ENCODE peak calls at places on chromosomes 12 and 14, in five cellular contexts. E, R, S, Y and H are unnamed samples.

GRCh38 chr14:96940009-96940408 is 142.8 kb downstream of the VRK1 start:
- DNase-seq in E (peak; percentile 16), R (no peak), S (no peak), Y (no peak), H (peak; percentile 53)

GRCh38 chr12:52063986-52064649 is 5.7 kb upstream of the ATG101 start:
- DNase-seq in E (no peak), R (no peak), S (no peak), Y (no peak), H (peak; percentile 56)

GRCh38 chr12:54329756-54330155 is 4.8 kb downstream of the COPZ1 start:
- DNase-seq in E (peak; percentile 20), R (no peak), S (no peak), Y (no peak), H (no peak)

GRCh38 chr14:57066887-57067513 is 201.7 kb downstream of the EXOC5 start:
- DNase-seq in E (peak; percentile 16), R (peak; percentile 60), S (no peak), Y (peak; percentile 78), H (peak; percentile 17)

GRCh38 chr14:85479306-85479705 is 50.6 kb upstream of the FLRT2 start:
- DNase-seq in E (no peak), R (no peak), S (no peak), Y (no peak), H (no peak)

GRCh38 chr12:128763395-128763794 is 60.4 kb downstream of the SLC15A4 start:
- DNase-seq in E (no peak), R (no peak), S (no peak), Y (no peak), H (no peak)

GRCh38 chr14:92863281-92863680 is 59.7 kb upstream of the CHGA start:
- DNase-seq in E (no peak), R (no peak), S (no peak), Y (no peak), H (no peak)

GRCh38 chr12:25924535-25925001 is 33.9 kb upstream of the RASSF8 start:
- DNase-seq in E (no peak), R (no peak), S (no peak), Y (no peak), H (no peak)

GRCh38 chr12:7937867-7938506 is 2.0 kb upstream of the SLC2A3 start:
- DNase-seq in E (no peak), R (no peak), S (no peak), Y (no peak), H (peak; percentile 84)

GRCh38 chr12:104603545-104603973 is 146.8 kb downstream of the CHST11 start:
- DNase-seq in E (no peak), R (no peak), S (no peak), Y (no peak), H (no peak)

GRCh38 chr14:104388011-104388521 is 191.5 kb upstream of the C14orf180 start:
- DNase-seq in E (no peak), R (no peak), S (no peak), Y (no peak), H (no peak)

GRCh38 chr12:55996715-55997534 is at the start of gene SUOX:
- DNase-seq in E (peak; percentile 98), R (peak; percentile 96), S (peak; percentile 83), Y (peak; percentile 90), H (peak; percentile 99)

GRCh38 chr12:64522316-64522715 is 70.4 kb downstream of the TBK1 start:
- DNase-seq in E (no peak), R (no peak), S (no peak), Y (no peak), H (no peak)

GRCh38 chr12:124213606-124214347 is 81.1 kb upstream of the RFLNA start:
- DNase-seq in E (no peak), R (no peak), S (no peak), Y (no peak), H (no peak)

GRCh38 chr14:66476964-66477363 is 9.2 kb upstream of the CCDC196 start:
- DNase-seq in E (no peak), R (peak; percentile 52), S (no peak), Y (no peak), H (peak; percentile 8)

GRCh38 chr12:30501718-30502117 is 194.0 kb downstream of the IPO8 start:
- DNase-seq in E (no peak), R (no peak), S (no peak), Y (no peak), H (no peak)

GRCh38 chr14:94267352-94267751 is 25.7 kb downstream of the SERPINA10 start:
- DNase-seq in E (no peak), R (no peak), S (no peak), Y (no peak), H (no peak)

GRCh38 chr12:26252946-26253345 is 57.6 kb downstream of the SSPN start:
- DNase-seq in E (no peak), R (no peak), S (no peak), Y (no peak), H (no peak)

GRCh38 chr12:32488132-32488531 is 88.8 kb downstream of the FGD4 start:
- DNase-seq in E (no peak), R (no peak), S (no peak), Y (no peak), H (no peak)

GRCh38 chr12:32486158-32486557 is 86.8 kb downstream of the FGD4 start:
- DNase-seq in E (no peak), R (no peak), S (no peak), Y (no peak), H (no peak)

GRCh38 chr12:32482226-32482625 is 82.9 kb downstream of the FGD4 start:
- DNase-seq in E (no peak), R (no peak), S (peak; percentile 12), Y (no peak), H (no peak)

GRCh38 chr12:32483993-32484392 is 84.6 kb downstream of the FGD4 start:
- DNase-seq in E (no peak), R (no peak), S (no peak), Y (no peak), H (no peak)

DNA sequence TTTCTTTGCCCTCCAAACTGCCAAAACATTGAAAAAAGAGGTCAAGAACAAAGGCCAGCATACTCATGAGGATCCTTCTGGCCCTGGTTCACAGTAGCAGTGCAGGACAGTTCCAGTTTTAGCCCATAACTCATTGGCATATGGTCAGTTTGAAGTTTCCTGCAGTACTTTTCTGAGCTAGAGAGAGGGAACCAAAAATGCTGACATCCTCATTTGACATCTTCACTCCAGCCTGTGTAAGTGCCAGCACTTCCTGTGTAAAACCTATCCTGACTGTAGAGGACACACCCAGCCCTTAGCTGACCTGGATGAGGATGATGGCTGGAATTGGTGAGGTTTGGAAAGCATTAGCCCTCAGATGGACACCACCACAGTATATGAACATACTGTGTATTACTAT is 84.1 kb downstream of the FGD4 start:
- DNase-seq in E (no peak), R (no peak), S (no peak), Y (no peak), H (no peak)
- TF ChIP-seq EP300 in E (no peak), R (no peak), S (no peak), Y (no peak), H (no peak)

GRCh38 chr14:78143489-78144145 is 26.6 kb upstream of the NRXN3 start:
- DNase-seq in E (no peak), R (no peak), S (no peak), Y (no peak), H (peak; percentile 18)
- TF ChIP-seq YY1 in E (no peak), R (no peak), S (no peak), Y (no peak), H (no peak)

DNA sequence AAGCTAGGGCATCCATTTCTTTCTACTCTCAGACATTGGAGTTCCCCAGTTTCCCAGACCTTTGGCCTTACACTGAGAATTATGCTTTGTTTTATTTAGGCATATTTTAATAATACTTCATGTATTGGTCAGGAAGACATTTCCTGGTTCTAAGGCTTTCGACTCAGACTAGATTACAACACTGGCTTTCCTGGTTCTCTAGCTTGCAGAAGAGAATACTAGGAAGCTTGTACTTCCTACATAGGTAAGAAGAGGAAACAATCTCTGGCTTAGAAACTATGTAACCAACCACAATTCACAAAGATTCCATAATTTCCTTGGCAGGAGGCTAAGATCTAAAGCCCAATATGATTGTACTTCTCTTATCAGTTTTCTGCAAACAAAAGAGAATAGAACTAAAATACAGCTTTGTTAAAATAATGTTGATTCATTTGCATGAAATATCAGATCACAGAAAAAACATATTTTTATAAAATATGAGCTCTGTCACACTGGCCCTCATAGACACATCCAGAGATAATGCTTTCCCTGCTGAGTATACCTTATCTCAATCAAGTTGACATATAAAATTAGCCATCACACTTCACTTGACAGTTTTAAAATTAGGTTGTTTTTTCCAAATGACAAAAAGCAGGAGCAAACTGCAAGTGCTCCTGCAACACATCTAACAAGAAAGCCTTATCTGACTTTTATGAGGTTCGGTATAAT is 30.5 kb downstream of the CLEC2D start:
- DNase-seq in E (no peak), R (no peak), S (no peak), Y (no peak), H (no peak)
- TF ChIP-seq EP300 in E (no peak), R (no peak), S (no peak), Y (no peak), H (no peak)

GRCh38 chr14:75341639-75342038 is 63.0 kb downstream of the FOS start:
- DNase-seq in E (no peak), R (no peak), S (no peak), Y (no peak), H (no peak)

GRCh38 chr14:75340921-75341320 is 62.3 kb downstream of the FOS start:
- DNase-seq in E (no peak), R (no peak), S (no peak), Y (no peak), H (no peak)

GRCh38 chr14:75342762-75343599 is 64.4 kb downstream of the FOS start:
- DNase-seq in E (no peak), R (no peak), S (peak; percentile 57), Y (no peak), H (no peak)

GRCh38 chr14:75344396-75344795 is 65.8 kb downstream of the FOS start:
- DNase-seq in E (no peak), R (no peak), S (no peak), Y (no peak), H (no peak)

GRCh38 chr14:75343914-75344313 is 65.3 kb downstream of the FOS start:
- DNase-seq in E (no peak), R (no peak), S (no peak), Y (no peak), H (no peak)
- TF ChIP-seq YY1 in E (no peak), R (no peak), S (no peak), Y (no peak), H (no peak)

GRCh38 chr14:30296956-30297405 is 262.0 kb upstream of the G2E3 start:
- DNase-seq in E (no peak), R (no peak), S (no peak), Y (no peak), H (peak; percentile 84)

GRCh38 chr14:30292591-30292990 is 266.4 kb upstream of the G2E3 start:
- DNase-seq in E (no peak), R (no peak), S (no peak), Y (no peak), H (no peak)

GRCh38 chr14:30287579-30288445 is 271.1 kb upstream of the G2E3 start:
- DNase-seq in E (no peak), R (no peak), S (no peak), Y (no peak), H (no peak)

GRCh38 chr14:30295980-30296379 is 263.0 kb upstream of the G2E3 start:
- DNase-seq in E (no peak), R (no peak), S (no peak), Y (no peak), H (peak; percentile 15)

GRCh38 chr14:30291216-30291615 is 267.7 kb upstream of the G2E3 start:
- DNase-seq in E (no peak), R (no peak), S (no peak), Y (no peak), H (no peak)
- TF ChIP-seq EP300 in E (no peak), R (no peak), S (no peak), Y (no peak), H (no peak)

GRCh38 chr12:28086521-28086920 is 103.7 kb upstream of the CCDC91 start:
- DNase-seq in E (no peak), R (no peak), S (no peak), Y (no peak), H (no peak)
- TF ChIP-seq YY1 in E (no peak), R (no peak), S (no peak), Y (no peak), H (no peak)